ENCODE peak calls at places on chromosome 10, in six cellular contexts. One of them, this sample, is unnamed.

GRCh38 chr10:78205457-78205856 is 171.8 kb downstream of the RPS24 start:
- DNase-seq in GM12891: peak; percentile 27
- DNase-seq in GM12878: no peak
- DNase-seq in HepG2: no peak
- DNase-seq in K562: no peak
- DNase-seq in H1: no peak
- DNase-seq in this sample: no peak

GRCh38 chr10:9636206-9636605 is 1381.5 kb upstream of the CELF2 start:
- DNase-seq in GM12891: no peak
- DNase-seq in GM12878: no peak
- DNase-seq in HepG2: no peak
- DNase-seq in K562: no peak
- DNase-seq in H1: no peak
- DNase-seq in this sample: no peak

GRCh38 chr10:22623624-22624263 is 90.6 kb downstream of the PIP4K2A start:
- DNase-seq in GM12891: no peak
- DNase-seq in GM12878: no peak
- DNase-seq in HepG2: peak; percentile 27
- DNase-seq in K562: peak; percentile 48
- DNase-seq in H1: no peak
- DNase-seq in this sample: no peak

GRCh38 chr10:128534686-128535085 is 408.5 kb upstream of the MKI67 start:
- DNase-seq in GM12891: no peak
- DNase-seq in GM12878: no peak
- DNase-seq in HepG2: no peak
- DNase-seq in K562: no peak
- DNase-seq in H1: no peak
- DNase-seq in this sample: no peak

GRCh38 chr10:58618158-58618676 is 105.5 kb downstream of the BICC1 start:
- DNase-seq in GM12891: no peak
- DNase-seq in GM12878: no peak
- DNase-seq in HepG2: no peak
- DNase-seq in K562: no peak
- DNase-seq in H1: no peak
- DNase-seq in this sample: no peak

GRCh38 chr10:94230134-94230785 is 132.5 kb downstream of the NOC3L start:
- DNase-seq in GM12891: no peak
- DNase-seq in GM12878: no peak
- DNase-seq in HepG2: no peak
- DNase-seq in K562: no peak
- DNase-seq in H1: no peak
- DNase-seq in this sample: no peak

GRCh38 chr10:31751401-31752080 is 177.1 kb downstream of the ARHGAP12 start:
- DNase-seq in GM12891: no peak
- DNase-seq in GM12878: no peak
- DNase-seq in HepG2: no peak
- DNase-seq in K562: no peak
- DNase-seq in H1: no peak
- DNase-seq in this sample: no peak

GRCh38 chr10:62632071-62632809 is 172.3 kb upstream of the ADO start:
- DNase-seq in GM12891: no peak
- DNase-seq in GM12878: peak; percentile 80
- DNase-seq in HepG2: no peak
- DNase-seq in K562: no peak
- DNase-seq in H1: no peak
- DNase-seq in this sample: no peak

GRCh38 chr10:131650771-131651673 is 249.8 kb upstream of the PPP2R2D start:
- DNase-seq in GM12891: no peak
- DNase-seq in GM12878: no peak
- DNase-seq in HepG2: no peak
- DNase-seq in K562: no peak
- DNase-seq in H1: no peak
- DNase-seq in this sample: no peak

GRCh38 chr10:29849434-29849833 is 210.0 kb downstream of the JCAD start:
- DNase-seq in GM12891: no peak
- DNase-seq in GM12878: no peak
- DNase-seq in HepG2: no peak
- DNase-seq in K562: no peak
- DNase-seq in H1: no peak
- DNase-seq in this sample: no peak

GRCh38 chr10:33273295-33274002 is 61.0 kb downstream of the NRP1 start:
- DNase-seq in GM12891: no peak
- DNase-seq in GM12878: no peak
- DNase-seq in HepG2: peak; percentile 36
- DNase-seq in K562: no peak
- DNase-seq in H1: no peak
- DNase-seq in this sample: no peak

GRCh38 chr10:105291571-105291970 is 650.5 kb downstream of the SORCS3 start:
- DNase-seq in GM12891: no peak
- DNase-seq in GM12878: no peak
- DNase-seq in HepG2: no peak
- DNase-seq in K562: no peak
- DNase-seq in H1: no peak
- DNase-seq in this sample: no peak

GRCh38 chr10:33132626-33133025 is 174.6 kb upstream of the ITGB1 start:
- DNase-seq in GM12891: no peak
- DNase-seq in GM12878: no peak
- DNase-seq in HepG2: no peak
- DNase-seq in K562: no peak
- DNase-seq in H1: no peak
- DNase-seq in this sample: no peak

GRCh38 chr10:9294865-9295264 is 1240.4 kb downstream of the GATA3 start:
- DNase-seq in GM12891: no peak
- DNase-seq in GM12878: no peak
- DNase-seq in HepG2: no peak
- DNase-seq in K562: no peak
- DNase-seq in H1: no peak
- DNase-seq in this sample: no peak

GRCh38 chr10:73534857-73535256 is 39.0 kb upstream of the PPP3CB start:
- DNase-seq in GM12891: no peak
- DNase-seq in GM12878: no peak
- DNase-seq in HepG2: no peak
- DNase-seq in K562: no peak
- DNase-seq in H1: no peak
- DNase-seq in this sample: no peak

GRCh38 chr10:73529089-73529832 is 33.4 kb upstream of the PPP3CB start:
- DNase-seq in GM12891: peak; percentile 61
- DNase-seq in GM12878: peak; percentile 20
- DNase-seq in HepG2: peak; percentile 89
- DNase-seq in K562: peak; percentile 84
- DNase-seq in H1: peak; percentile 19
- DNase-seq in this sample: peak; percentile 47
- TF ChIP-seq TAF1 in GM12891: no peak
- TF ChIP-seq TAF1 in GM12878: no peak
- TF ChIP-seq TAF1 in HepG2: no peak
- TF ChIP-seq TAF1 in K562: no peak
- TF ChIP-seq TAF1 in H1: peak; percentile 18
- TF ChIP-seq TAF1 in this sample: no peak

GRCh38 chr10:112955736-112956421 is 5.8 kb downstream of the TCF7L2 start:
- DNase-seq in GM12891: no peak
- DNase-seq in GM12878: no peak
- DNase-seq in HepG2: no peak
- DNase-seq in K562: no peak
- DNase-seq in H1: no peak
- DNase-seq in this sample: no peak
- TF ChIP-seq POLR2A in GM12891: no peak
- TF ChIP-seq POLR2A in GM12878: no peak
- TF ChIP-seq POLR2A in HepG2: no peak
- TF ChIP-seq POLR2A in K562: no peak
- TF ChIP-seq POLR2A in H1: no peak
- TF ChIP-seq POLR2A in this sample: no peak

GRCh38 chr10:23643396-23643795 is 204.5 kb downstream of the OTUD1 start:
- DNase-seq in GM12891: no peak
- DNase-seq in GM12878: no peak
- DNase-seq in HepG2: no peak
- DNase-seq in K562: no peak
- DNase-seq in H1: peak; percentile 29
- DNase-seq in this sample: no peak
- TF ChIP-seq POLR2AphosphoS5 in GM12891: no peak
- TF ChIP-seq POLR2AphosphoS5 in GM12878: no peak
- TF ChIP-seq POLR2AphosphoS5 in HepG2: no peak
- TF ChIP-seq POLR2AphosphoS5 in K562: no peak
- TF ChIP-seq POLR2AphosphoS5 in H1: no peak
- TF ChIP-seq POLR2AphosphoS5 in this sample: no peak

DNA sequence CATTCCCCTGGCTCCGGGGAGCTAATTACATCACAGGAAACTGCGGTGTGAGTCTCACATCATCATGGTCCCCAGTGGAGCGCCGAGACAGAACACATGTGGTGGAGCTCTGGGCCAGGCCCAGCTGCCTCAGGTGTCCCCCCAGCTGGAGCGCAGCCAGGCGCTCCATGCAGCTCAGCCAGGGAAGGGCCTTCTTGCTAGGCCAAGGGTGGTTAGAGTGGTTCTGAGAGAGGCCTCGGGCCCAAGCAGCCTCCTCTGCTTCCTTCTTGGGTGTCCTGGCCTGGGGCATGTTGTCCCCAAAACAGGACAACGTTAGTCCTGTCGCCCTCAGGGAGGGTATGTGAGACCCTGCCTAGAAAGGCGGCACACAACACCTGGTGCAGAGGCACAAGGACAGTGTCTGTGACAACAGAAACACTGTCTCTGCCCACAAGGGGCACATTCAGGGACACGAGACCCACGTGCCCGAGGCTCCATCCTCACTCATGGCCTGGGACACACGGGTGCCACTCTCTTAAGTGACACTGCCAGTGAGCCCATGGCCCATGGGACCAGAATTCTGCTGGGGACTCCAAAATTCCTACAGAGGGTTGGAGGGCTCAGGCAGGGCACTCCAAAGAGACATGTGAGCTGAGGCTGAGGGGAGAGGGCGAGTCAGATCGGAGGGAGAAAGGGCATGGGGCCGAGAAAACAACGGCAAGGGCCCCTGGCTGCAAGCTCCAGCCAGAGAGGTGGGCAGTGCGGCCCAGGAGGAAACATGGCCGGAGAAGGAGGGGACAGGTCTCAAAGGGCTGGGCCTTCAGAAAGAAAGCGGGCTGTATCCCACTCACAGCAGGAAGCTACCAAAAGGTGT is 37.0 kb upstream of the RET start:
- DNase-seq in GM12891: no peak
- DNase-seq in GM12878: no peak
- DNase-seq in HepG2: no peak
- DNase-seq in K562: no peak
- DNase-seq in H1: no peak
- DNase-seq in this sample: no peak
- TF ChIP-seq TAF1 in GM12891: no peak
- TF ChIP-seq TAF1 in GM12878: no peak
- TF ChIP-seq TAF1 in HepG2: no peak
- TF ChIP-seq TAF1 in K562: no peak
- TF ChIP-seq TAF1 in H1: no peak
- TF ChIP-seq TAF1 in this sample: no peak

DNA sequence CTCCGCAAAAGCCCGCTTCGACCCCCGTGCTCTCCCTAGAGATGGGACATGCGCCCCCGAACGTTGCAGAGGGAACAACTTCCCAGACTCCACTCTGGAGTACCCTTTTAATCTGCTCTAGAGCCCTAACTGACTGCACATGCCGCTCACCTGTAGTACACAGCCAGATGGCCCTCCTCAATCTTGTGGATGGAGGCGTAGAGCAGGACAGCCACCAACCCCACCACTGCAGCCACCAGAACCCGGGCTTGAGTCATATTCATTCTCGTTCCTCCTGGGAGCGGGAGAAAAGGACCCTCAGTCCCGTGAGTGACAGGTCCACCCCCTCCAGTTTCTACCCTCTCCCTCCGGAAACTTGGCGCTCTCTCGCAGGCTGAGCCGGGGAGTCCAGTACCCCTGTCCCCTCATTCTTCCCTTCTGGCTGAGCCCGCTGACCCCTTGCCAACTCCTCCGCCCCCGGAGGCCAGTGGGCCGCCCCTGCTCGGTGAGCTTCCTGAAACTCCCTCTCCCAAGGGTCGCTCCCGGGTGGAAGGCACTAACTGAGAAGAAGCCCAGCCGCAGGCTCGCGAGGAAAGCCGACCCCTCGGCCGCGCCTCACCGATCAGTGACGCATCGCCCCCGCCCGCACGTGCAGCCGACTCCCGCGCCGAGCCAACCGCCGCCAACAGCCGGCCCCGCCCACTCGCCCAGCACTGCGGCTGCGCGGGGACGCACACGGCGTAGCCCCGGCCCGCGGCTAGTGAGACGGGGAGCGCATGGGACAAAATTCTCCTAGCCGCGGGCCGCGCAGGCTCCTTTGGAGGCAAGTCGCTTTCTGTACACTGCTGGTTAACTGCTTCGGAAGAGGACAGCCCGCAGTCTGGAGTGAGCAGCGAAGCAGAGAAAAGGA is at the start of gene ERLIN1:
- DNase-seq in GM12891: peak; percentile 77
- DNase-seq in GM12878: peak; percentile 61
- DNase-seq in HepG2: peak; percentile 81
- DNase-seq in K562: peak; percentile 90
- DNase-seq in H1: peak; percentile 59
- DNase-seq in this sample: peak; percentile 83
- TF ChIP-seq POLR2A in GM12891: peak; percentile 76
- TF ChIP-seq POLR2A in GM12878: peak; percentile 85
- TF ChIP-seq POLR2A in HepG2: peak; percentile 84
- TF ChIP-seq POLR2A in K562: peak; percentile 90
- TF ChIP-seq POLR2A in H1: peak; percentile 70
- TF ChIP-seq POLR2A in this sample: peak; percentile 82

GRCh38 chr10:93193886-93194285 is 120.2 kb downstream of the CYP26A1 start:
- DNase-seq in GM12891: no peak
- DNase-seq in GM12878: no peak
- DNase-seq in HepG2: no peak
- DNase-seq in K562: no peak
- DNase-seq in H1: no peak
- DNase-seq in this sample: no peak

GRCh38 chr10:93198401-93199175 is 124.9 kb downstream of the CYP26A1 start:
- DNase-seq in GM12891: no peak
- DNase-seq in GM12878: no peak
- DNase-seq in HepG2: no peak
- DNase-seq in K562: no peak
- DNase-seq in H1: no peak
- DNase-seq in this sample: no peak

GRCh38 chr10:93204494-93205485 is 131.1 kb downstream of the CYP26A1 start:
- DNase-seq in GM12891: no peak
- DNase-seq in GM12878: no peak
- DNase-seq in HepG2: no peak
- DNase-seq in K562: no peak
- DNase-seq in H1: no peak
- DNase-seq in this sample: no peak

DNA sequence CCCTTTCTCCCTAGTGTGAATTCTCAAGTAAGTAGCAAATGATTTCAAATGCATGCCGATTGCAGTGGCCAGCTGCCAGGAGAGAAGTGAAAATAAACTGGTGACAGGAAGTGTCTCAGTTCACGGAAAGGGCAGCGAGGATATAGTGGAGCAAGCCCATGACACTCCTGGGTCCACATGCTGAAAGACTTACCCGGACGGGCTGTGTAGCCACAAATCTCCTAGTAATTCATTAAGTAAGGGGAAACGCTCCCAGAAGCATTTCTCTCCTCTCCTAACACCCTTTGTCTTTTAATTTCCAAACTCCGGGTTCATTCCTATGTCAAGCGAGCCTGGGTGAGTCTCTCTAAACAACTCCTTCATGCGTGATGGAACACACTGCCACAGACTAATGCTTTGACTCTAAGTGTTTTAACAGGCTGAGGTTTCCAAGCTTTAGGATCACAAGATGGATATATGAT is 125.6 kb downstream of the CYP26A1 start:
- DNase-seq in GM12891: no peak
- DNase-seq in GM12878: no peak
- DNase-seq in HepG2: peak; percentile 22
- DNase-seq in K562: no peak
- DNase-seq in H1: no peak
- DNase-seq in this sample: no peak
- TF ChIP-seq POLR2AphosphoS5 in GM12891: no peak
- TF ChIP-seq POLR2AphosphoS5 in GM12878: no peak
- TF ChIP-seq POLR2AphosphoS5 in HepG2: no peak
- TF ChIP-seq POLR2AphosphoS5 in K562: no peak
- TF ChIP-seq POLR2AphosphoS5 in H1: no peak
- TF ChIP-seq POLR2AphosphoS5 in this sample: no peak

GRCh38 chr10:76936182-76936581 is 701.4 kb downstream of the KCNMA1 start:
- DNase-seq in GM12891: no peak
- DNase-seq in GM12878: no peak
- DNase-seq in HepG2: no peak
- DNase-seq in K562: no peak
- DNase-seq in H1: no peak
- DNase-seq in this sample: no peak
- TF ChIP-seq TAF1 in GM12891: no peak
- TF ChIP-seq TAF1 in GM12878: no peak
- TF ChIP-seq TAF1 in HepG2: no peak
- TF ChIP-seq TAF1 in K562: no peak
- TF ChIP-seq TAF1 in H1: no peak
- TF ChIP-seq TAF1 in this sample: no peak

This sample was measured in GM12892.